ENCODE peak calls at places on chromosomes 16 and 17, in nine cellular contexts. D, R, W, O, B, L, P, Y and V are unnamed samples.

GRCh38 chr17:80615311-80615710 is 70.7 kb downstream of the RPTOR start:
- DNase-seq in D (no peak), R (no peak), W (no peak), O (no peak), B (no peak), L (no peak), P (no peak), Y (no peak), V (no peak)

GRCh38 chr17:83010323-83011200 is 68.8 kb upstream of the METRNL start:
- DNase-seq in D (no peak), R (no peak), W (no peak), O (no peak), B (peak; percentile 84), L (no peak), P (no peak), Y (peak; percentile 33), V (no peak)

GRCh38 chr17:81665205-81666091 is 957 bp downstream of the OXLD1 start:
- DNase-seq in D (peak; percentile 23), R (peak; percentile 23), W (peak; percentile 61), O (peak; percentile 9), B (peak; percentile 63), L (no peak), P (no peak), Y (peak; percentile 79), V (peak; percentile 40)

GRCh38 chr16:75011634-75012307 is 12.9 kb downstream of the ZNRF1 start:
- DNase-seq in D (no peak), R (no peak), W (no peak), O (peak; percentile 83), B (peak; percentile 93), L (peak; percentile 75), P (peak; percentile 35), Y (no peak), V (no peak)

GRCh38 chr16:80993293-80993691 is 13.4 kb downstream of the CMC2 start:
- DNase-seq in D (no peak), R (no peak), W (no peak), O (no peak), B (peak; percentile 93), L (no peak), P (peak; percentile 63), Y (no peak), V (no peak)

GRCh38 chr17:51703364-51704341 is 443.3 kb downstream of the UTP18 start:
- DNase-seq in D (no peak), R (no peak), W (no peak), O (peak; percentile 81), B (peak; percentile 40), L (no peak), P (no peak), Y (no peak), V (no peak)

GRCh38 chr17:77501101-77501566 is 360.4 kb downstream of the SEC14L1 start:
- DNase-seq in D (peak; percentile 54), R (peak; percentile 23), W (peak; percentile 56), O (peak; percentile 40), B (peak; percentile 57), L (no peak), P (peak; percentile 35), Y (peak; percentile 75), V (peak; percentile 86)

GRCh38 chr17:79887451-79887991 is 48.3 kb upstream of the CBX4 start:
- DNase-seq in D (no peak), R (no peak), W (no peak), O (no peak), B (no peak), L (no peak), P (no peak), Y (peak; percentile 13), V (no peak)

GRCh38 chr16:23362460-23363317 is 60.6 kb downstream of the SCNN1B start:
- DNase-seq in D (no peak), R (no peak), W (no peak), O (peak; percentile 39), B (no peak), L (no peak), P (peak; percentile 46), Y (no peak), V (no peak)

GRCh38 chr17:74519951-74520553 is 11.2 kb downstream of the CD300LB start:
- DNase-seq in D (no peak), R (no peak), W (no peak), O (no peak), B (no peak), L (no peak), P (no peak), Y (no peak), V (no peak)

GRCh38 chr17:28953444-28954118 is 2.3 kb upstream of the PHF12 start:
- DNase-seq in D (peak; percentile 88), R (peak; percentile 42), W (peak; percentile 70), O (peak; percentile 54), B (peak; percentile 53), L (peak; percentile 45), P (peak; percentile 64), Y (peak; percentile 61), V (peak; percentile 97)

GRCh38 chr17:57489321-57489720 is 233.0 kb downstream of the MSI2 start:
- DNase-seq in D (no peak), R (no peak), W (no peak), O (no peak), B (no peak), L (no peak), P (no peak), Y (no peak), V (no peak)

GRCh38 chr17:65039349-65039988 is 17.1 kb downstream of the GNA13 start:
- DNase-seq in D (no peak), R (peak; percentile 91), W (peak; percentile 72), O (peak; percentile 86), B (no peak), L (no peak), P (no peak), Y (no peak), V (no peak)

GRCh38 chr16:14186007-14186953 is 115.2 kb downstream of the MRTFB start:
- DNase-seq in D (peak; percentile 74), R (no peak), W (peak; percentile 4), O (peak; percentile 46), B (peak; percentile 86), L (no peak), P (peak; percentile 50), Y (peak; percentile 59), V (peak; percentile 71)

GRCh38 chr17:12362853-12363252 is 302.8 kb upstream of the MYOCD start:
- DNase-seq in D (no peak), R (no peak), W (no peak), O (no peak), B (no peak), L (no peak), P (no peak), Y (no peak), V (no peak)

GRCh38 chr17:13492351-13493122 is 109.2 kb downstream of the HS3ST3A1 start:
- DNase-seq in D (no peak), R (no peak), W (no peak), O (no peak), B (no peak), L (no peak), P (no peak), Y (peak; percentile 55), V (no peak)

DNA sequence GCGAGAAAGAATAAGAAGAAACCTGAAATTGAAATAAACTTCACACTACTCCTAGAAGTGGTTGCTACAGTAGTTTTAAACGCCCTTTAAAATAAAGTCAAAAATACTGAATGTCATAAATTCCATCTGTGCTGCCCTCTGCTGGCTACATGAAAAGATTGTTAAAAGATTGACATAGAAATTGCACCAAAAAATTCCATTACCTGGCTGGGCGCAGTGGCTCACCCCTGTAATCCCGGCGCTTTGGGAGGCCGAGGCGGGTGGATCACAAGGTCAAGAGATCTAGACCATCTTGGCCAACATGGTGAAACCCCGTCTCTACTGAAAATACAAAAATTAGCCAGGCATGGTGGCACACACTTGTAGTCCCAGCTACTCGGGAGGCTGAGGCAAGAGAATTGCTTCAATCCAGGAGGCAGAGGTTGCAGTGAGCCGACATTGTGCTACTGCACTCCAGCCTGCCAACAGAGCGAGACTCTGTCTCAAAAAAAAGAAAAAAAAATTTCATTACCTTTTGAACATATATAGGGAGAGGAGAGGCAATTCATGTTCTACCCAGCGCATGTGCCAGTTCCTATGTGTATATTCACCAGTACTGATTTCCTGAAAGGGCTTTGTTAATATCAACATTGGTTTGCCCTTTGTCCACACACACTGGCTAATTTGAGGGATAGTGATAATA is 36.5 kb downstream of the CYTH1 start:
- DNase-seq in D (peak; percentile 56), R (peak; percentile 61), W (peak; percentile 70), O (peak; percentile 65), B (peak; percentile 67), L (no peak), P (peak; percentile 66), Y (no peak), V (peak; percentile 80)
- TF ChIP-seq EZH2phosphoT487 in D (no peak), R (no peak), W (no peak), O (no peak), B (no peak), L (no peak), P (no peak), Y (no peak), V (no peak)

DNA sequence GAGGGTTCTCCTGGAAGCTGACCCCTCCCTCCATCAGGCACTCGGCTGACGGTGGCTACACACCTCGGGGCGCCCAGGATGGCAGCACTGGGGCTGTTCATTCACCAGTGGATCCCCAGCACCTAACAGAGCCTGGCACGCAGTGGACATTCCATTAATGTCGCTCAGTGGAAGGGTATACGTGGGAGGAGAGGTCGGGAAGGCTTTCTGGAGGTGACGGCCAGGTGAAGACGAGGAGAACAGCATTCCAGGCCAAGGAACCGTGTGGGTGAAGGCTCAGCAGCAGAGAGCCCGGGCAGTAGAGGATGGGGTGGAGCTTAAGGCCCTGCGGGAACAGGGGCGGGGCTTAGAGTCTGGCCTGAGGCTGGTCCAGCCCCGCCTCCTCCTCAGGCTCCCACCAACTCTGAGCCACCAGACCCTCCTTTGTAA is 2.5 kb upstream of the HS3ST6 start:
- DNase-seq in D (peak; percentile 93), R (peak; percentile 45), W (peak; percentile 41), O (peak; percentile 7), B (peak; percentile 54), L (no peak), P (peak; percentile 68), Y (peak; percentile 56), V (peak; percentile 92)
- TF ChIP-seq EZH2phosphoT487 in D (no peak), R (no peak), W (no peak), O (no peak), B (no peak), L (no peak), P (no peak), Y (no peak), V (no peak)

GRCh38 chr16:49458656-49459445 is 85.2 kb downstream of the C16orf78 start:
- DNase-seq in D (no peak), R (no peak), W (no peak), O (no peak), B (no peak), L (no peak), P (no peak), Y (no peak), V (no peak)
- TF ChIP-seq EZH2phosphoT487 in D (no peak), R (no peak), W (no peak), O (no peak), B (no peak), L (no peak), P (no peak), Y (no peak), V (no peak)

GRCh38 chr16:30354423-30355143 is 525 bp downstream of the CD2BP2 start:
- DNase-seq in D (peak; percentile 75), R (no peak), W (peak; percentile 19), O (peak; percentile 12), B (peak; percentile 46), L (no peak), P (peak; percentile 50), Y (peak; percentile 74), V (peak; percentile 63)
- TF ChIP-seq EZH2phosphoT487 in D (no peak), R (no peak), W (no peak), O (no peak), B (no peak), L (no peak), P (no peak), Y (no peak), V (no peak)

GRCh38 chr17:35774499-35774898 is 13.8 kb downstream of the C17orf50 start:
- DNase-seq in D (no peak), R (no peak), W (no peak), O (peak; percentile 39), B (peak; percentile 41), L (no peak), P (peak; percentile 57), Y (peak; percentile 85), V (no peak)
- TF ChIP-seq EZH2phosphoT487 in D (no peak), R (no peak), W (no peak), O (no peak), B (no peak), L (no peak), P (no peak), Y (no peak), V (no peak)